ENCODE peak calls at places on chromosomes 2 and 18, in four cellular contexts. One of them, this sample, is unnamed.

GRCh38 chr2:112493858-112494648 is 12.1 kb downstream of the TTL start:
- DNase-seq in heart right ventricle: no peak
- DNase-seq in heart left ventricle: no peak
- DNase-seq in bronchial epithelial cell: peak; percentile 88
- DNase-seq in this sample: no peak

GRCh38 chr2:1493361-1494126 is 80.3 kb downstream of the TPO start:
- DNase-seq in heart right ventricle: no peak
- DNase-seq in heart left ventricle: peak; percentile 10
- DNase-seq in bronchial epithelial cell: no peak
- DNase-seq in this sample: no peak

GRCh38 chr2:206856474-206856873 is 82.8 kb upstream of the CPO start:
- DNase-seq in bronchial epithelial cell: peak; percentile 17
- DNase-seq in heart right ventricle: no peak
- DNase-seq in heart left ventricle: no peak
- DNase-seq in this sample: no peak

GRCh38 chr18:74215863-74216262 is 67.5 kb downstream of the TIMM21 start:
- DNase-seq in heart right ventricle: no peak
- DNase-seq in bronchial epithelial cell: no peak
- DNase-seq in heart left ventricle: no peak
- DNase-seq in this sample: no peak

GRCh38 chr2:98541489-98541888 is 66.8 kb downstream of the COA5 start:
- DNase-seq in bronchial epithelial cell: no peak
- DNase-seq in heart left ventricle: no peak
- DNase-seq in heart right ventricle: no peak
- DNase-seq in this sample: no peak

GRCh38 chr2:31735716-31736115 is 155.0 kb upstream of the SRD5A2 start:
- DNase-seq in heart right ventricle: no peak
- DNase-seq in bronchial epithelial cell: no peak
- DNase-seq in heart left ventricle: no peak
- DNase-seq in this sample: no peak

GRCh38 chr2:18132697-18133096 is 254.2 kb downstream of the KCNS3 start:
- DNase-seq in heart right ventricle: no peak
- DNase-seq in heart left ventricle: no peak
- DNase-seq in bronchial epithelial cell: peak; percentile 44
- DNase-seq in this sample: no peak

GRCh38 chr18:57547260-57547659 is 39.2 kb downstream of the FECH start:
- DNase-seq in bronchial epithelial cell: no peak
- DNase-seq in heart left ventricle: no peak
- DNase-seq in heart right ventricle: no peak
- DNase-seq in this sample: no peak

GRCh38 chr2:126932966-126933555 is 34.4 kb downstream of the TEX51 start:
- DNase-seq in heart left ventricle: no peak
- DNase-seq in heart right ventricle: no peak
- DNase-seq in bronchial epithelial cell: no peak
- DNase-seq in this sample: no peak

GRCh38 chr2:19736191-19736831 is 165.5 kb downstream of the TTC32 start:
- DNase-seq in bronchial epithelial cell: no peak
- DNase-seq in heart right ventricle: no peak
- DNase-seq in heart left ventricle: no peak
- DNase-seq in this sample: peak; percentile 58

DNA sequence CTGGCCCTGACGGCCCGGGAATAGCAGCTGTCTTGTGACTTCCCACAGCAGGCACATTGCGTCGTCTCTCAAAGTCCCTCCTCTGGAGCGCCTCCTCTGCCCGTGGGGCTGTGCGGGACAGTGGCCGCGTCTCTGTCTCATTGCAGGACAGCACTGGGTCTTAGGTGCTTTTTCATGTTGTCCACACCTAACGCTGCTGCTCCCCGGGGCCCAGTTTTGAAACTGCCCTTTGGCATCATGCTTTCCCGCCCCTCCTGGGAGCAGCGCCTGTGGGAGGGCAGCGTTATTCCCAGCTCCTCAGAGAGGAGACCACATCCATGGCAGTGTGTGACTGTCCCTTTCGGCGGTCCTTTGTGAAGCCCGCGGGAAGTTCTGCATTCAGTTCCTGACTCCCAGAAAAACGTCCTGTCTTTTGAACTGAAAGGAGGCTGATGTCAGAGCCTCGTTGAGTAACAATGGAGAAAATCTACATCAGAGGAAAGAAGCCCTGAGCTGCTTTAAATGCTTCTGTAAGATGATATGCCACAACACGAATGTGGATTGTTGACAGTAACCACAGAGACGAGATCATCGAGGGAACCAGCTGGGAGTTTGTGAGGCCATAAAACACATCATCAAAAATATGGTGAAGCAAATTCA is 226.0 kb downstream of the FAM210A start:
- DNase-seq in bronchial epithelial cell: peak; percentile 80
- DNase-seq in heart right ventricle: peak; percentile 42
- DNase-seq in heart left ventricle: peak; percentile 59
- DNase-seq in this sample: peak; percentile 65
- H3K36me3 ChIP-seq in bronchial epithelial cell: no peaks in the 10 kb centered on the region
- H3K36me3 ChIP-seq in heart right ventricle: no peaks in the 10 kb centered on the region
- H3K36me3 ChIP-seq in heart left ventricle: no peaks in the 10 kb centered on the region
- H3K36me3 ChIP-seq in this sample: peaks cover 5% of the 10 kb centered on the region

GRCh38 chr2:233462202-233462785 is 104.3 kb downstream of the USP40 start:
- DNase-seq in heart left ventricle: no peak
- DNase-seq in bronchial epithelial cell: no peak
- DNase-seq in heart right ventricle: no peak
- DNase-seq in this sample: no peak

GRCh38 chr2:233464056-233464455 is 102.5 kb downstream of the USP40 start:
- DNase-seq in heart left ventricle: no peak
- DNase-seq in bronchial epithelial cell: no peak
- DNase-seq in heart right ventricle: no peak
- DNase-seq in this sample: no peak

GRCh38 chr2:233463586-233463985 is 103.0 kb downstream of the USP40 start:
- DNase-seq in bronchial epithelial cell: no peak
- DNase-seq in heart right ventricle: no peak
- DNase-seq in heart left ventricle: no peak
- DNase-seq in this sample: no peak

GRCh38 chr2:233462826-233463470 is 103.6 kb downstream of the USP40 start:
- DNase-seq in heart left ventricle: no peak
- DNase-seq in heart right ventricle: no peak
- DNase-seq in bronchial epithelial cell: no peak
- DNase-seq in this sample: peak; percentile 8

GRCh38 chr2:233464531-233465240 is 101.9 kb downstream of the USP40 start:
- DNase-seq in heart right ventricle: no peak
- DNase-seq in bronchial epithelial cell: peak; percentile 78
- DNase-seq in heart left ventricle: no peak
- DNase-seq in this sample: peak; percentile 11
- H3K36me3 ChIP-seq in heart right ventricle: peaks cover 98% of the 10 kb centered on the region
- H3K36me3 ChIP-seq in bronchial epithelial cell: peaks cover 2% of the 10 kb centered on the region
- H3K36me3 ChIP-seq in heart left ventricle: peaks cover 96% of the 10 kb centered on the region
- H3K36me3 ChIP-seq in this sample: peaks cover 96% of the 10 kb centered on the region

GRCh38 chr2:205776139-205776538 is 93.8 kb downstream of the NRP2 start:
- DNase-seq in heart right ventricle: peak; percentile 41
- DNase-seq in heart left ventricle: no peak
- DNase-seq in bronchial epithelial cell: no peak
- DNase-seq in this sample: no peak

GRCh38 chr2:205776720-205777119 is 94.4 kb downstream of the NRP2 start:
- DNase-seq in bronchial epithelial cell: peak; percentile 52
- DNase-seq in heart left ventricle: no peak
- DNase-seq in heart right ventricle: no peak
- DNase-seq in this sample: no peak

GRCh38 chr2:205772983-205773382 is 90.7 kb downstream of the NRP2 start:
- DNase-seq in heart left ventricle: no peak
- DNase-seq in bronchial epithelial cell: no peak
- DNase-seq in heart right ventricle: no peak
- DNase-seq in this sample: no peak

GRCh38 chr2:205774028-205774427 is 91.7 kb downstream of the NRP2 start:
- DNase-seq in heart left ventricle: no peak
- DNase-seq in bronchial epithelial cell: no peak
- DNase-seq in heart right ventricle: no peak
- DNase-seq in this sample: no peak

DNA sequence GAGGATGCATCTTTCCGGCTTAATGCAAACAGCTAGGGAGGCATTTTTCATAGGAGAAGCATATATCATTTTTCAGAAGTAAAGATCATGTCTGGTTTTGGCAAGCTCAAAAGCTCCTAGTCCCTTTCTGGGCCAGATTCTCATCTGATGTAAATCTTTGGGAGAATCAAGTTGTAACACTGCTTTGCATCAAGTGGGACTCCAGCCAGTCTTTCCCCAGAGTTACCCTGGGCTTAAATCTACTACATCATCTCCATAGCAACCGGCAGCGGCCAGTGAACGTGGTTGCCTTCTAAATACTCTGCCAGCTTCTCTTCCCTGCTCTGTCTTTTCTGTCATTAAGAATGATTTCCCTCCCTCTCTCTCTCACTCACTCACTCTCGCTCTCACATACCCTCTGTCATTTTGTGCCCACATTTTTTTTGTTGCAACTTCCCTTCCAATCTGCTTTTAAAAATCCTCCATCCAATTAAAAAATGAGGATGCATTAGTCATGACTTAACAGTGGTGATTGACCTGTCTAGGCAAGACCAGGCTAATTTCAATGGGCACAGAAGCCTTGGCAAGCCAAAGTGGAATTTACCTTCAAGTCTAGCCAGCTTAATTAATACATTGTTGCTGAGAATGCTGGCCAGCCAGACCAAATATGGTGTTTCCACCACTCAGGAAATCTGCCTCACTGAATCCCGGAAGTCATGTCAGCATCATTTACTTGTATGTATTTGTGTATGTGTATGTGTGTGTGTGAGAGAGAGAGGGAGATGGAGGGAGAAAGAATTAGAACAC is 93.0 kb downstream of the NRP2 start:
- DNase-seq in heart left ventricle: no peak
- DNase-seq in heart right ventricle: no peak
- DNase-seq in bronchial epithelial cell: peak; percentile 100
- DNase-seq in this sample: no peak
- H3K36me3 ChIP-seq in heart left ventricle: peaks cover 10% of the 10 kb centered on the region
- H3K36me3 ChIP-seq in heart right ventricle: peaks cover 12% of the 10 kb centered on the region
- H3K36me3 ChIP-seq in bronchial epithelial cell: no peaks in the 10 kb centered on the region
- H3K36me3 ChIP-seq in this sample: no peaks in the 10 kb centered on the region

DNA sequence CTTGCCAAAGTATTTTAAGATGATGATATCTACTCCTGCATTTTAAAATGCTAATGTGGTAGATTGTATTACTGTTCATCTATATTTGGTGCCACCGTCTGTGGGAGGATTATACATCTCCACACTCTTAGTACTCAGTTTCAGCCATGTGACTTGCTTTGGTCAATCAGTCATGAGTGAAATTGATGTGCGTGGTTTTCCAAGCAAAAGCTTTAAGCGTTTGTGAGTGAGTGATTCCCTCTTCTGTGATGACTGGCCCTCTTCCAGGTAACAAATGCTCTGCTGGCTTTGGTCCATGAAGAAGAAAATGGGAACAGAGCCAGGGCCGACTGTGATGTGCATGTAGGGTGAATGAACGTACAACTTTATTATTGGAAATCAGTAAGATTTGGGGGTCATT is 330.4 kb downstream of the LPIN1 start:
- DNase-seq in heart left ventricle: no peak
- DNase-seq in bronchial epithelial cell: no peak
- DNase-seq in heart right ventricle: no peak
- DNase-seq in this sample: no peak
- H3K36me3 ChIP-seq in heart left ventricle: no peaks in the 10 kb centered on the region
- H3K36me3 ChIP-seq in bronchial epithelial cell: no peaks in the 10 kb centered on the region
- H3K36me3 ChIP-seq in heart right ventricle: no peaks in the 10 kb centered on the region
- H3K36me3 ChIP-seq in this sample: no peaks in the 10 kb centered on the region

GRCh38 chr2:216189410-216189809 is 80.3 kb downstream of the XRCC5 start:
- DNase-seq in bronchial epithelial cell: no peak
- DNase-seq in heart right ventricle: no peak
- DNase-seq in heart left ventricle: no peak
- DNase-seq in this sample: no peak

GRCh38 chr2:216188956-216189355 is 79.8 kb downstream of the XRCC5 start:
- DNase-seq in heart left ventricle: no peak
- DNase-seq in bronchial epithelial cell: peak; percentile 82
- DNase-seq in heart right ventricle: no peak
- DNase-seq in this sample: no peak

GRCh38 chr2:216192181-216192580 is 83.0 kb downstream of the XRCC5 start:
- DNase-seq in bronchial epithelial cell: no peak
- DNase-seq in heart right ventricle: no peak
- DNase-seq in heart left ventricle: no peak
- DNase-seq in this sample: no peak

GRCh38 chr2:216192931-216193330 is 83.8 kb downstream of the XRCC5 start:
- DNase-seq in heart left ventricle: no peak
- DNase-seq in bronchial epithelial cell: no peak
- DNase-seq in heart right ventricle: no peak
- DNase-seq in this sample: no peak

DNA sequence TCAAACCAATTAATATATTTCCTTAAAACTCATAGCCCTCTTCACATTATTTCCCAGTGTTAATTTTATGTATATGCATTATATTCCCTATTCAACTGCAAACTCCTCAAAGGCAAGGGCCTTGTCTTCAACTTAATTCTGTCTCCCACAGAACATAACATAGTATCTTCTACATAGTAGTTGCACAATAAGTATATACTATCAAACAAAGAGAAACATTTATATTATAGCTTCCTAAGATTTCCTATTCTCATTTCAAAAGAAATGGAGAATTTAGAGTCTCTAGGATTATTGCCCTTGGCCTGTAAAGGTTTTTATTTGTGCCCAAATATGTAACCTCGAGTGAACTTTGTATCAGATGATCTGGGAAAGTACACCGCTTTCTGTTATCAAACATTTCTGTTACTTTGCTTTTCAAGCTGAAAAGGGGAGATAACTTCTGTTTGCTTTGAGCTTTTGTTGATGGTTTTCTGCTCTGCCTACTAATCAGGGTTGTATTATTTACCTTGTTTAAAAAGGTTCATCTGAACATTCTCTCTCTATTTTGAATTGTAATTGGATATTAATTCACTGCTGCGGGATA is 79.2 kb downstream of the XRCC5 start:
- DNase-seq in heart left ventricle: no peak
- DNase-seq in bronchial epithelial cell: no peak
- DNase-seq in heart right ventricle: no peak
- DNase-seq in this sample: no peak
- H3K36me3 ChIP-seq in heart left ventricle: peaks cover 47% of the 10 kb centered on the region
- H3K36me3 ChIP-seq in bronchial epithelial cell: peaks cover 9% of the 10 kb centered on the region
- H3K36me3 ChIP-seq in heart right ventricle: peaks cover 47% of the 10 kb centered on the region
- H3K36me3 ChIP-seq in this sample: peaks cover 28% of the 10 kb centered on the region

GRCh38 chr2:8566155-8566670 is 115.6 kb upstream of the ID2 start:
- DNase-seq in heart left ventricle: no peak
- DNase-seq in bronchial epithelial cell: no peak
- DNase-seq in heart right ventricle: no peak
- DNase-seq in this sample: peak; percentile 1
- H3K36me3 ChIP-seq in heart left ventricle: no peaks in the 10 kb centered on the region
- H3K36me3 ChIP-seq in bronchial epithelial cell: no peaks in the 10 kb centered on the region
- H3K36me3 ChIP-seq in heart right ventricle: no peaks in the 10 kb centered on the region
- H3K36me3 ChIP-seq in this sample: no peaks in the 10 kb centered on the region

DNA sequence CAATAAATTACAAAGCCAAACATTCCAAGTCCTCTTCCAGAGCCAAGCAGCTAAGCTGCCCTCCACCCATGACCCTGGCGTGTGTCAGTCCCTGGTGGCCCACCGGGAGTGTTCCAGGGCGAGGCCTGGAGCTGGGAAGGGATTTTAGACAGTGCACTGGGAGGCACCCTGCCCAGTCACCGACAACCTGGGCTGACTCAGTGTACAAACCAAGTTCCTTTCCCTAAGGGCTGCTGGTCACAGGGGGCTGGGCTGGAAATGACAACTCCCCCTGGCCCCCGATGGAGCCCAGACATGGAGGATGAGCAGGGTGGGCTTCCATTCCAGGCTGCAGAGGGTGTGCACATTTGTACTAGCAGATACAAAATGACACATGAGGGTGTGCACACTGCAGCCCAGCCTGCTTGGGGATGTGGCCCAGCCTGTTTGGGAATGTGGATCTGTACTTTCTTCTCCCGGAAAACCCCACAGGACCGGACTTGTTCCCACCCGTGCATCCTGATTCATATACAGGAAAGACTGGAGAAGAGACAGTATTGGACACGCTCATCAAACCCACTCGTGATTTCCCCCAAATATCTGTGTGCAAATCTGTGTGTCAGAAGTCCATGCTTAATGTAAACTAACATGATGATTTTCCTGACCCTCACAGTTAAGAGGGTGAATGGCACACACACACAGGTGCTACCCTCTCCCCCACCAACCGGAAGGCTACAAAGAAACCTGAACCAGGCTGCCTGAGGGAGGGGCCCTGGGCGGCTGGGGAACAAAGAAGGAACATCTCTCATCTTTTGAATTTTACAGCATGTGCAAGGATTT is 58.9 kb downstream of the NDUFA10 start:
- DNase-seq in bronchial epithelial cell: peak; percentile 86
- DNase-seq in heart left ventricle: peak; percentile 17
- DNase-seq in heart right ventricle: peak; percentile 47
- DNase-seq in this sample: no peak
- H3K36me3 ChIP-seq in bronchial epithelial cell: peaks cover 27% of the 10 kb centered on the region
- H3K36me3 ChIP-seq in heart left ventricle: peaks cover 79% of the 10 kb centered on the region
- H3K36me3 ChIP-seq in heart right ventricle: peaks cover 93% of the 10 kb centered on the region
- H3K36me3 ChIP-seq in this sample: peaks cover 87% of the 10 kb centered on the region

This sample was measured in gastrocnemius medialis.